ENCODE peak calls at places on chromosomes 2 and 18, in six cellular contexts. J, W, G, O, M and E are unnamed samples. For H3K27me3, the result is how much of the 10 kb centered on the place peaks cover.

GRCh38 chr2:19746611-19747309 is 155.0 kb downstream of the TTC32 start:
- DNase-seq in J (no peak), M (peak), O (peak), G (peak), W (peak), E (no peak)

GRCh38 chr2:45220227-45220626 is 211.0 kb upstream of the SIX2 start:
- DNase-seq in J (no peak), O (no peak), W (no peak), G (no peak), M (no peak), E (no peak)

GRCh38 chr2:3776311-3776710 is 72.9 kb downstream of the DCDC2C start:
- DNase-seq in J (no peak), G (no peak), W (no peak), M (no peak), O (no peak), E (no peak)

GRCh38 chr2:230866704-230867561 is 2.2 kb downstream of the ITM2C start:
- DNase-seq in W (peak), O (no peak), M (no peak), G (no peak), J (no peak), E (peak)

GRCh38 chr2:657766-658165 is 19.4 kb downstream of the TMEM18 start:
- DNase-seq in M (peak), W (no peak), G (no peak), J (no peak), O (no peak), E (no peak)

GRCh38 chr2:58734365-58734764 is 493.2 kb upstream of the FANCL start:
- DNase-seq in J (peak), O (no peak), W (peak), M (no peak), G (no peak), E (peak)

GRCh38 chr2:10283106-10284062 is 19.3 kb upstream of the HPCAL1 start:
- DNase-seq in O (no peak), M (no peak), J (peak), G (peak), W (peak), E (peak)

GRCh38 chr18:22433960-22434359 is 16.2 kb upstream of the CTAGE1 start:
- DNase-seq in O (no peak), G (no peak), J (no peak), W (peak), M (no peak), E (no peak)

GRCh38 chr2:27324720-27325119 is 1.8 kb upstream of the MPV17 start:
- DNase-seq in J (no peak), O (no peak), W (no peak), G (no peak), M (no peak), E (no peak)

GRCh38 chr2:237355726-237356125 is 58.2 kb downstream of the COL6A3 start:
- DNase-seq in W (no peak), O (no peak), J (no peak), M (no peak), G (no peak), E (no peak)

GRCh38 chr2:10912076-10912731 is 470 bp downstream of the KCNF1 start:
- DNase-seq in G (no peak), M (peak), O (no peak), W (no peak), J (no peak), E (no peak)

GRCh38 chr2:199433204-199433832 is 24.4 kb downstream of the SATB2 start:
- DNase-seq in J (no peak), W (no peak), M (no peak), G (no peak), O (no peak), E (no peak)

GRCh38 chr2:238093181-238094140 is 6.7 kb upstream of the ESPNL start:
- DNase-seq in O (no peak), G (no peak), W (no peak), M (no peak), J (no peak), E (no peak)

GRCh38 chr2:238376884-238377391 is 49.8 kb upstream of the ASB1 start:
- DNase-seq in O (no peak), G (no peak), J (no peak), M (no peak), W (peak), E (peak)

GRCh38 chr2:189648846-189649529 is 12.3 kb upstream of the ASNSD1 start:
- DNase-seq in M (no peak), J (no peak), G (no peak), W (peak), O (no peak), E (peak)

GRCh38 chr2:23620841-23621341 is 235.9 kb downstream of the KLHL29 start:
- DNase-seq in J (no peak), O (no peak), M (no peak), W (peak), G (no peak), E (peak)

GRCh38 chr2:101501443-101501842 is 26.5 kb upstream of the RFX8 start:
- DNase-seq in M (no peak), O (no peak), G (no peak), W (peak), J (no peak), E (peak)

GRCh38 chr2:136207665-136208064 is 89.7 kb upstream of the CXCR4 start:
- DNase-seq in J (no peak), M (no peak), G (no peak), W (no peak), O (no peak), E (no peak)

GRCh38 chr2:65991332-65991731 is 443.6 kb upstream of the MEIS1 start:
- DNase-seq in W (no peak), J (no peak), G (no peak), M (no peak), O (no peak), E (no peak)

GRCh38 chr2:189726849-189727248 is 35.7 kb downstream of the OSGEPL1 start:
- DNase-seq in J (no peak), G (no peak), M (no peak), W (no peak), O (no peak), E (no peak)

GRCh38 chr2:203631068-203631757 is 75.2 kb upstream of the CD28 start:
- DNase-seq in M (no peak), W (no peak), O (no peak), G (no peak), J (no peak), E (peak)

GRCh38 chr18:32771871-32772499 is 838 bp downstream of the KLHL14 start:
- DNase-seq in G (no peak), M (peak), J (no peak), W (no peak), O (no peak), E (peak)
- H3K27me3 ChIP-seq in G (under half), M (under half), J (under half), W (under half), O (under half), E (under half)

DNA sequence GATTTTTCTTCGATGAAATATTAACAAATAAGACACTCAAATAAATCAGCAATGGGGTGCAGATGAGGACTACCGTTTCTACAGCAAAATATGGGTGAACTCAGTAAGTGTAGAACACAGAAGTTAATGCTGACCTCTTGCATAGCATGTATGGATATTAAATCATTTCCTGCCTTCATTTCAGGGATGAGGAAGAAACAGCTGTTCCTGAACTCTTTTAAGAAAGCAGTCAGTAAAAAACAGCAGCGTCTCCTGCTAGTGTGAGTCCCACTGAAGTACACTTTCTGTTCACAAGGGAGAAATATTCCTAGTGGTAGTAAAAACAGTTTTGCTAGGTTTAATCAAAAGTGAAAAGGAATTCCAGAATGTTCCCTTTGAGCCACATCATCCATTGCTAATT is 379.0 kb downstream of the ZEB2 start:
- DNase-seq in O (no peak), W (peak), J (no peak), M (no peak), G (no peak), E (no peak)
- H4K91ac ChIP-seq in O (no peak), W (no peak), J (no peak), M (no peak), G (no peak), E (no peak)

DNA sequence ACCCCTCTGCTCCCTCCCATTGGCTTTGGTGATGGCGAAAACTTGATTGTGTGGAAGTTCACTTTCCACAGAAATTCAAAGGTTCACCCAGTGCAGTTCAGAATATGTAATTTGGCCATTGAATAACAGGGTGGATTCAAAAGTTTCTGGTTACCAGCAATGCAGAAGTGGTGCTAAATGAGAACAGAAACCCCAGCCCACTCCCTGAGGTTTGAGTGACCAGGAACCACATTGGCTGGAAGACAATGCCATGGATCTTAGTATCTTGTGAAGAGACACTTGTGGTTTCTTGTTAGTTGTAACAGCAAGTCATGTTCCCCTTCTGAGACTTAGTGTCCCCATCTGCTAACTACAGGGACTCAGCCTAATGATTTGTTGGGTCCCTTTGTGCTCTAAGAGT is 49.8 kb downstream of the QPCT start:
- DNase-seq in O (no peak), G (no peak), M (no peak), W (no peak), J (no peak), E (no peak)
- H3K18ac ChIP-seq in O (no peak), G (no peak), M (no peak), W (no peak), J (no peak), E (no peak)

GRCh38 chr18:11661430-11661829 is 27.6 kb upstream of the GNAL start:
- DNase-seq in G (no peak), M (no peak), J (no peak), W (no peak), O (no peak), E (no peak)
- H3K27me3 ChIP-seq in G (under half), M (under half), J (under half), W (under half), O (under half), E (half or more)

GRCh38 chr2:180291060-180291459 is 284.0 kb upstream of the CWC22 start:
- DNase-seq in M (no peak), G (no peak), W (peak), J (peak), O (no peak), E (no peak)
- H4K91ac ChIP-seq in M (no peak), G (no peak), W (no peak), J (no peak), O (no peak), E (no peak)

DNA sequence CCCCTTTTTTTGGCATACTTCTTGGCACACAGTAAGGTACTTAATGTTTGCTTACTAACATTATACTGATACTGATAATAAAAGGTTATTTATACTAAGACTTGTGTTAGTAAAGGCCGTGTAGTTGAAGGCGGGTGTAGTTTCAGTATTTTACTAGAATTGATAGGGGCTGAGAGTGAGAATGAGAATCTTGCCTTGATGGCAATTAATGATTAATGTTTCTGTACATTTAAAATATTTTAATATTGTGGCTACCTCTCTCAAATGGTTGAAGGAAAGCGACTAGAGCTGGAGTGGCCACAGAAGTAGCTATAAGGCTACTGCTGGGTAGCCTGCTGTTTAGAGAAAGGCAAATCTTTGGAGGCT is 29.3 kb downstream of the PELI1 start:
- DNase-seq in O (no peak), M (no peak), J (no peak), G (no peak), W (no peak), E (no peak)
- H3K18ac ChIP-seq in O (no peak), M (no peak), J (no peak), G (no peak), W (no peak), E (no peak)

GRCh38 chr18:47793609-47794008 is 136.8 kb downstream of the SMAD2 start:
- DNase-seq in W (no peak), M (no peak), O (no peak), J (no peak), G (no peak), E (no peak)
- H3K27me3 ChIP-seq in W (under half), M (under half), O (under half), J (under half), G (under half), E (half or more)

GRCh38 chr2:121554998-121555397 is 24.3 kb downstream of the RNU4ATAC start:
- DNase-seq in G (no peak), O (no peak), W (no peak), J (no peak), M (no peak), E (no peak)

GRCh38 chr2:121547646-121548045 is 17.0 kb downstream of the RNU4ATAC start:
- DNase-seq in W (no peak), G (no peak), M (no peak), J (no peak), O (no peak), E (no peak)

GRCh38 chr2:121545257-121545656 is 14.6 kb downstream of the RNU4ATAC start:
- DNase-seq in M (no peak), W (no peak), G (no peak), J (no peak), O (no peak), E (no peak)

GRCh38 chr2:121550669-121551068 is 20.0 kb downstream of the RNU4ATAC start:
- DNase-seq in M (no peak), J (no peak), G (no peak), O (no peak), W (no peak), E (no peak)
- H4K91ac ChIP-seq in M (no peak), J (no peak), G (no peak), O (no peak), W (no peak), E (no peak)

DNA sequence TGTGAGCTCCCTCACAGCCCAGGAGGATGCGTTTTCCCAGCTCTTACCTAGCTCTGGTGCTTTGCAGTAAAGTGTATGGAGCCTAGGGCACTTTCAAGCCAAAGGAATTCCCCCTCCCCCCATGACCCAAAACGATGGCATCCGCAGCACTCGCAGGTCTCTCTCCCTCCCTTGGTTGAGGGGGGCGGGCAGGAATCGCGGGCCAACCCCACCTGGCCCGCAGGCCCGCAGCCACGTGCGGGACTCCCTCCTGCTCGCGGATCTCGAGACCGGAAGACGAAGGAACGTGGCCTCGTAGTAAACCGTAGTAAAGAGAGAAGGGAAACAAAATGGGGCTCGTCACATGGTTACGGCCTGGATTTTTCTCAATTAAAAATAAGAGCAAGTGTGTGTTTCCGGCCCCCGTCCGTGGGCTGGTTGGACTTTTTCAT is 8.5 kb downstream of the IRS1 start:
- DNase-seq in G (no peak), M (peak), O (no peak), J (peak), W (peak), E (peak)
- H3K18ac ChIP-seq in G (peak), M (peak), O (peak), J (peak), W (peak), E (peak)